ENCODE peak calls at places on chromosomes 5 and 9, in four cellular contexts. P is GM12878, L is H1, Q is K562. O is an unnamed sample.

GRCh38 chr9:35750256-35750531 is 1.1 kb downstream of the RGP1 start:
- DNase-seq in P (no peak), Q (no peak), L (no peak), O (no peak)

GRCh38 chr5:111603446-111603827 is 91.1 kb upstream of the STARD4 start:
- DNase-seq in L (no peak), Q (no peak), P (no peak), O (no peak)

GRCh38 chr9:95025213-95026170 is 292.0 kb downstream of the FANCC start:
- DNase-seq in Q (peak), P (no peak), L (no peak), O (peak)

GRCh38 chr5:124648902-124649467 is 97.5 kb downstream of the ZNF608 start:
- DNase-seq in L (no peak), Q (no peak), P (no peak), O (peak)

GRCh38 chr5:2563046-2563445 is 188.4 kb downstream of the IRX2 start:
- DNase-seq in Q (no peak), L (no peak), P (no peak), O (no peak)

GRCh38 chr5:103458497-103459040 is 104.0 kb downstream of the NUDT12 start:
- DNase-seq in P (no peak), L (no peak), Q (no peak), O (no peak)

GRCh38 chr5:40623480-40624420 is 56.0 kb upstream of the PTGER4 start:
- DNase-seq in Q (no peak), P (no peak), L (no peak), O (no peak)

GRCh38 chr5:53031695-53032096 is 42.5 kb downstream of the ITGA2 start:
- DNase-seq in L (no peak), Q (no peak), P (no peak), O (peak)

GRCh38 chr5:109105631-109106267 is 304.0 kb downstream of the PJA2 start:
- DNase-seq in P (no peak), Q (no peak), L (no peak), O (no peak)

GRCh38 chr5:123881791-123882244 is 369.8 kb downstream of the CSNK1G3 start:
- DNase-seq in P (no peak), L (no peak), Q (no peak), O (no peak)

GRCh38 chr5:79687911-79688310 is 1.7 kb upstream of the CMYA5 start:
- DNase-seq in Q (no peak), L (no peak), P (no peak), O (no peak)

GRCh38 chr9:15935661-15936315 is 382.9 kb downstream of the CCDC171 start:
- DNase-seq in L (no peak), P (no peak), Q (no peak), O (no peak)

GRCh38 chr9:120441446-120442279 is 138.3 kb downstream of the CDK5RAP2 start:
- DNase-seq in L (no peak), Q (no peak), P (no peak), O (no peak)
- TF ChIP-seq BRCA1 in L (no peak), Q (no peak), P (no peak), O (no peak)

GRCh38 chr9:133728856-133729645 is 9.1 kb downstream of the SARDH start:
- DNase-seq in P (no peak), Q (no peak), L (no peak), O (no peak)

GRCh38 chr9:133727277-133727875 is 10.8 kb downstream of the SARDH start:
- DNase-seq in L (no peak), Q (no peak), P (no peak), O (no peak)

GRCh38 chr9:133725886-133726285 is 12.3 kb downstream of the SARDH start:
- DNase-seq in Q (no peak), L (no peak), P (no peak), O (no peak)

GRCh38 chr9:133727876-133728441 is 10.2 kb downstream of the SARDH start:
- DNase-seq in L (no peak), Q (peak), P (no peak), O (no peak)

GRCh38 chr9:133726401-133727276 is 11.5 kb downstream of the SARDH start:
- DNase-seq in P (no peak), Q (peak), L (no peak), O (peak)
- TF ChIP-seq BRCA1 in P (no peak), Q (no peak), L (no peak), O (no peak)

DNA sequence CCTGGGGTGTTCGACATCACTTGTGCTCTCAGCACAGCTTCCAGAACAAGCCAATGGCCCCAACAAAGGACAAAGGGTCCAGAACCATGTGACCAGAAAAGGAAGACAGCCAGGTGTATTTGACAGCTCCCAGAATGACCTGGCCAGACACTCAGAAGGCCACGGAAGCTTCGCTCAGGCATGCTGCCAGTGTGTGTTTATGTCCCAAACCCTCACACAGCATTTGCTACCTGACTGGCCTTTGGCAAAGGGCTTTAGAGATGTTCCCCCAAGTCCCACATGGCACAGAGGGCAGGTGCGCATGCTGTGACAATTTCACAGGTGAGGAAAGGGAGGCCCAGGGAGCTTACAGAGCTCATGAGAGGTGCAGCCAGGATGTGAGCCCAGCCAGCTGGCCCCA is 39.5 kb downstream of the MED10 start:
- DNase-seq in Q (no peak), L (no peak), P (no peak), O (no peak)
- TF ChIP-seq BRCA1 in Q (no peak), L (no peak), P (no peak), O (no peak)

GRCh38 chr9:129220771-129221170 is 42.7 kb upstream of the IER5L start:
- DNase-seq in L (no peak), Q (no peak), P (no peak), O (no peak)

GRCh38 chr9:129222691-129223218 is 44.7 kb upstream of the IER5L start:
- DNase-seq in P (no peak), L (no peak), Q (no peak), O (no peak)

GRCh38 chr9:129223551-129224208 is 45.6 kb upstream of the IER5L start:
- DNase-seq in L (no peak), P (no peak), Q (no peak), O (peak)

GRCh38 chr9:129221233-129221632 is 43.2 kb upstream of the IER5L start:
- DNase-seq in L (no peak), Q (no peak), P (no peak), O (no peak)

DNA sequence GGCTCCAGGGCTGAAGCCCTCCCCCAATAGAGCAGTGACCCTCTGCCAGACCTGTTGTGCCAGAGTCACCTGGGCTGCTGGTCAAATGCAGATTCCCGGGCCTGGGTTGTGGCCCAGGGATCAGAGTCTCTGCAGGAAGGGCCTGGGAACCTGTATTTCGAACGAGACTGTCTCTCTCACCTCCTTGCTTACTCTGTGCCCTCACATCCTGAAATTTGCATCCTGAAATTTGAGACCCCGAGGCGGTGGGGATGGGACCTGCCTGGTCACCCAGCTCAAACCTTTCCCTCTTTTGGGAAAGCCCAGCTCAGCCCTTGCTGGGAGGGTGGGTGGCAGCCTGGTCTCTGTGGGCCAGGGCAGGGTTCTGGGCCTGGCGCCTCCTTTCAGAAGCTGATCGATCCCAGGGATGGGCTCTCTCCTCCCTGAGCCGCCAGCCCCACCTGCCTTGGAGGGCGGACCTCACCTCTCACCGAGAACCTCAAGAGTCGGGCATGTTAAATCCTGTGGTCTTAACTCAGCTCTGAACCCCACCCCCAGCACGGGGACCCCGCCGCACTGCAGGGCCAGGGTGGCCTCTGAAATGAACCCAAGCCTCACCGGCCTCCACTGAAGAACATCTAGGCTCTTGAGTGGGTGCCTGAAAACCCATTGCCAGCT is 44.0 kb upstream of the IER5L start:
- DNase-seq in P (no peak), L (no peak), Q (no peak), O (no peak)
- TF ChIP-seq BRCA1 in P (no peak), L (no peak), Q (no peak), O (no peak)

GRCh38 chr9:135155396-135155795 is 67.9 kb downstream of the OLFM1 start:
- DNase-seq in Q (no peak), L (no peak), P (no peak), O (no peak)
- TF ChIP-seq BRCA1 in Q (no peak), L (no peak), P (no peak), O (no peak)

GRCh38 chr5:107830750-107831149 is 160.0 kb upstream of the EFNA5 start:
- DNase-seq in Q (no peak), L (no peak), P (no peak), O (no peak)

GRCh38 chr5:107832746-107833145 is 162.0 kb upstream of the EFNA5 start:
- DNase-seq in Q (no peak), P (no peak), L (no peak), O (no peak)

GRCh38 chr5:107826311-107827000 is 155.7 kb upstream of the EFNA5 start:
- DNase-seq in P (no peak), Q (no peak), L (peak), O (no peak)

GRCh38 chr5:107831612-107832395 is 161.1 kb upstream of the EFNA5 start:
- DNase-seq in P (no peak), Q (no peak), L (no peak), O (no peak)
- TF ChIP-seq BRCA1 in P (no peak), Q (no peak), L (no peak), O (no peak)

GRCh38 chr5:71932131-71932635 is 175.1 kb upstream of the MAP1B start:
- DNase-seq in Q (no peak), L (no peak), P (no peak), O (peak)

GRCh38 chr5:71937906-71938698 is 169.2 kb upstream of the MAP1B start:
- DNase-seq in P (no peak), Q (no peak), L (no peak), O (no peak)

GRCh38 chr5:71932649-71933338 is 174.5 kb upstream of the MAP1B start:
- DNase-seq in L (no peak), P (no peak), Q (peak), O (peak)
- TF ChIP-seq BRCA1 in L (no peak), P (no peak), Q (no peak), O (no peak)

GRCh38 chr9:108834959-108835696 is 20.7 kb downstream of the ACTL7B start:
- DNase-seq in P (no peak), Q (no peak), L (no peak), O (no peak)
- TF ChIP-seq BRCA1 in P (no peak), Q (no peak), L (no peak), O (no peak)

O was measured in HepG2.